ENCODE peak calls at places on chromosomes 5 and 9, in nine cellular contexts. One of them, this sample, is unnamed. For H3K9me3, the result is how much of the 10 kb centered on the place peaks cover.

GRCh38 chr9:129102791-129103594 is 7.6 kb downstream of the CRAT start:
- DNase-seq in prostate gland: no peak
- DNase-seq in CD8-positive, alpha-beta memory T cell: no peak
- DNase-seq in aorta: no peak
- DNase-seq in psoas muscle: peak
- DNase-seq in Peyer's patch: peak
- DNase-seq in A549: peak
- DNase-seq in CD4-positive, alpha-beta memory T cell: no peak
- DNase-seq in Panc1: no peak
- DNase-seq in this sample: no peak

GRCh38 chr5:74693176-74693575 is 8.1 kb downstream of the HEXB start:
- DNase-seq in Peyer's patch: no peak
- DNase-seq in aorta: no peak
- DNase-seq in CD4-positive, alpha-beta memory T cell: no peak
- DNase-seq in prostate gland: no peak
- DNase-seq in psoas muscle: no peak
- DNase-seq in A549: no peak
- DNase-seq in CD8-positive, alpha-beta memory T cell: no peak
- DNase-seq in Panc1: no peak
- DNase-seq in this sample: no peak

GRCh38 chr9:128390813-128391711 is 19.9 kb downstream of the URM1 start:
- DNase-seq in Panc1: no peak
- DNase-seq in prostate gland: no peak
- DNase-seq in aorta: no peak
- DNase-seq in CD4-positive, alpha-beta memory T cell: no peak
- DNase-seq in psoas muscle: no peak
- DNase-seq in CD8-positive, alpha-beta memory T cell: no peak
- DNase-seq in A549: no peak
- DNase-seq in Peyer's patch: no peak
- DNase-seq in this sample: no peak

GRCh38 chr5:53211799-53212198 is 102.2 kb upstream of the MOCS2 start:
- DNase-seq in CD4-positive, alpha-beta memory T cell: no peak
- DNase-seq in CD8-positive, alpha-beta memory T cell: no peak
- DNase-seq in Panc1: no peak
- DNase-seq in aorta: no peak
- DNase-seq in Peyer's patch: no peak
- DNase-seq in prostate gland: no peak
- DNase-seq in psoas muscle: no peak
- DNase-seq in A549: no peak
- DNase-seq in this sample: no peak

GRCh38 chr9:22446950-22447606 is 454 bp downstream of the DMRTA1 start:
- DNase-seq in CD8-positive, alpha-beta memory T cell: peak
- DNase-seq in CD4-positive, alpha-beta memory T cell: peak
- DNase-seq in Peyer's patch: peak
- DNase-seq in aorta: peak
- DNase-seq in prostate gland: peak
- DNase-seq in Panc1: no peak
- DNase-seq in A549: peak
- DNase-seq in psoas muscle: peak
- DNase-seq in this sample: no peak

GRCh38 chr9:133795049-133795448 is 56.9 kb upstream of the SARDH start:
- DNase-seq in psoas muscle: no peak
- DNase-seq in prostate gland: no peak
- DNase-seq in A549: no peak
- DNase-seq in Panc1: no peak
- DNase-seq in CD8-positive, alpha-beta memory T cell: no peak
- DNase-seq in aorta: no peak
- DNase-seq in CD4-positive, alpha-beta memory T cell: no peak
- DNase-seq in Peyer's patch: no peak
- DNase-seq in this sample: no peak

GRCh38 chr5:147522435-147522834 is 12.6 kb upstream of the DPYSL3 start:
- DNase-seq in aorta: no peak
- DNase-seq in psoas muscle: no peak
- DNase-seq in Peyer's patch: no peak
- DNase-seq in prostate gland: no peak
- DNase-seq in CD8-positive, alpha-beta memory T cell: no peak
- DNase-seq in A549: no peak
- DNase-seq in CD4-positive, alpha-beta memory T cell: no peak
- DNase-seq in Panc1: no peak
- DNase-seq in this sample: no peak

GRCh38 chr5:139761501-139761900 is 34.1 kb upstream of the PSD2 start:
- DNase-seq in A549: no peak
- DNase-seq in Panc1: no peak
- DNase-seq in CD4-positive, alpha-beta memory T cell: no peak
- DNase-seq in aorta: no peak
- DNase-seq in CD8-positive, alpha-beta memory T cell: no peak
- DNase-seq in prostate gland: no peak
- DNase-seq in psoas muscle: no peak
- DNase-seq in Peyer's patch: no peak
- DNase-seq in this sample: no peak

GRCh38 chr9:94026816-94027215 is 57.4 kb upstream of the PTPDC1 start:
- DNase-seq in A549: no peak
- DNase-seq in prostate gland: no peak
- DNase-seq in Peyer's patch: no peak
- DNase-seq in psoas muscle: no peak
- DNase-seq in CD4-positive, alpha-beta memory T cell: no peak
- DNase-seq in aorta: no peak
- DNase-seq in CD8-positive, alpha-beta memory T cell: no peak
- DNase-seq in Panc1: no peak
- DNase-seq in this sample: no peak

GRCh38 chr9:16915126-16915831 is 44.8 kb upstream of the BNC2 start:
- DNase-seq in CD8-positive, alpha-beta memory T cell: no peak
- DNase-seq in psoas muscle: peak
- DNase-seq in Peyer's patch: no peak
- DNase-seq in aorta: no peak
- DNase-seq in Panc1: no peak
- DNase-seq in prostate gland: no peak
- DNase-seq in A549: no peak
- DNase-seq in CD4-positive, alpha-beta memory T cell: no peak
- DNase-seq in this sample: no peak

GRCh38 chr5:75847561-75848021 is 130.4 kb upstream of the POC5 start:
- DNase-seq in Panc1: no peak
- DNase-seq in Peyer's patch: no peak
- DNase-seq in A549: no peak
- DNase-seq in CD8-positive, alpha-beta memory T cell: no peak
- DNase-seq in aorta: no peak
- DNase-seq in CD4-positive, alpha-beta memory T cell: no peak
- DNase-seq in prostate gland: no peak
- DNase-seq in psoas muscle: no peak
- DNase-seq in this sample: no peak

GRCh38 chr5:14038341-14038959 is 94.0 kb upstream of the DNAH5 start:
- DNase-seq in prostate gland: no peak
- DNase-seq in A549: peak
- DNase-seq in aorta: no peak
- DNase-seq in CD4-positive, alpha-beta memory T cell: no peak
- DNase-seq in Peyer's patch: no peak
- DNase-seq in Panc1: peak
- DNase-seq in psoas muscle: no peak
- DNase-seq in CD8-positive, alpha-beta memory T cell: no peak
- DNase-seq in this sample: no peak

GRCh38 chr9:134778841-134779411 is 101.7 kb upstream of the FCN2 start:
- DNase-seq in prostate gland: peak
- DNase-seq in Peyer's patch: no peak
- DNase-seq in A549: peak
- DNase-seq in aorta: peak
- DNase-seq in CD8-positive, alpha-beta memory T cell: no peak
- DNase-seq in Panc1: no peak
- DNase-seq in CD4-positive, alpha-beta memory T cell: no peak
- DNase-seq in psoas muscle: no peak
- DNase-seq in this sample: no peak

GRCh38 chr9:27413507-27414214 is 110.4 kb upstream of the IFNK start:
- DNase-seq in psoas muscle: no peak
- DNase-seq in Peyer's patch: no peak
- DNase-seq in Panc1: no peak
- DNase-seq in aorta: no peak
- DNase-seq in A549: no peak
- DNase-seq in prostate gland: no peak
- DNase-seq in CD8-positive, alpha-beta memory T cell: no peak
- DNase-seq in CD4-positive, alpha-beta memory T cell: no peak
- DNase-seq in this sample: no peak

GRCh38 chr5:33445808-33446207 is 5.0 kb downstream of the TARS1 start:
- DNase-seq in Panc1: no peak
- DNase-seq in A549: no peak
- DNase-seq in aorta: no peak
- DNase-seq in CD4-positive, alpha-beta memory T cell: no peak
- DNase-seq in CD8-positive, alpha-beta memory T cell: no peak
- DNase-seq in psoas muscle: no peak
- DNase-seq in Peyer's patch: no peak
- DNase-seq in prostate gland: no peak
- DNase-seq in this sample: no peak
- H3K27ac ChIP-seq in Panc1: no peak
- H3K27ac ChIP-seq in A549: no peak
- H3K27ac ChIP-seq in aorta: no peak
- H3K27ac ChIP-seq in CD4-positive, alpha-beta memory T cell: no peak
- H3K27ac ChIP-seq in CD8-positive, alpha-beta memory T cell: no peak
- H3K27ac ChIP-seq in psoas muscle: no peak
- H3K27ac ChIP-seq in Peyer's patch: no peak
- H3K27ac ChIP-seq in prostate gland: no peak
- H3K27ac ChIP-seq in this sample: no peak

DNA sequence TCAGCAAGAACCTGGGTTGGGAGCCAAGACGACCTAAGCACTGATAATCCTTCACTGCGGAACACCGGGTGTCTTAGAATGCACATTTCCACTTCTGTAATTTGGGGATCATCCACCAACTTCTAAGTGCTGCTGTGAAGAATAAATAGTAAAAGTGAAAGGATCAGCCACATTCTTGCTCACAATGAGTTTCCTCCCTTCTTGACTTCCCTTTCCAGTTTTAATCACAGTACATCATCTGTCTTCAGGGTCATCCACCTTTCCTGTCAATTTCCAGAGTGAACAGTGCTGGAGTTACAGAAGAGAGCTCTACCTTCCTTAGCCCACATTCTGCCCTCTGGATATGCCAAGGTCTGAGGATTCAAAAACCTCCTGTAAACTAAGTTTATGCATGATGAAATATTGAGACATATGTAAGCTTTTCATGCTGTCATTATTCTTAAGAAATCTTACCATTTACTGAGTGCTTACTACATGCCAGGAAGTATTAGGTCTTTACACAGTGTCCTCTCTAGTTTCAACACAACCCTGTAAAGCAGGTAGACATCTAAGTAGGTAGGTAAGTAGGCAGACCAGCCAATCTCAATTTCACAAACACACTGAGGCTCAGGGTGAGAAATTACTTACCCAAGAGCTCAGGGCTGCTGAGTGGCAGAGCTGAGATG is 105.3 kb downstream of the CDK5RAP2 start:
- DNase-seq in prostate gland: no peak
- DNase-seq in Peyer's patch: no peak
- DNase-seq in A549: no peak
- DNase-seq in aorta: no peak
- DNase-seq in psoas muscle: no peak
- DNase-seq in Panc1: no peak
- DNase-seq in CD8-positive, alpha-beta memory T cell: no peak
- DNase-seq in CD4-positive, alpha-beta memory T cell: no peak
- DNase-seq in this sample: no peak
- H3K4me3 ChIP-seq in prostate gland: no peak
- H3K4me3 ChIP-seq in Peyer's patch: no peak
- H3K4me3 ChIP-seq in A549: no peak
- H3K4me3 ChIP-seq in aorta: no peak
- H3K4me3 ChIP-seq in psoas muscle: no peak
- H3K4me3 ChIP-seq in Panc1: no peak
- H3K4me3 ChIP-seq in CD8-positive, alpha-beta memory T cell: no peak
- H3K4me3 ChIP-seq in CD4-positive, alpha-beta memory T cell: no peak
- H3K4me3 ChIP-seq in this sample: no peak

GRCh38 chr5:3384531-3384930 is 211.1 kb upstream of the IRX1 start:
- DNase-seq in A549: no peak
- DNase-seq in psoas muscle: no peak
- DNase-seq in Peyer's patch: no peak
- DNase-seq in Panc1: no peak
- DNase-seq in aorta: no peak
- DNase-seq in prostate gland: no peak
- DNase-seq in CD4-positive, alpha-beta memory T cell: no peak
- DNase-seq in CD8-positive, alpha-beta memory T cell: no peak
- DNase-seq in this sample: no peak

GRCh38 chr5:3385874-3386536 is 209.6 kb upstream of the IRX1 start:
- DNase-seq in CD4-positive, alpha-beta memory T cell: no peak
- DNase-seq in psoas muscle: no peak
- DNase-seq in A549: no peak
- DNase-seq in prostate gland: no peak
- DNase-seq in CD8-positive, alpha-beta memory T cell: no peak
- DNase-seq in aorta: no peak
- DNase-seq in Panc1: no peak
- DNase-seq in Peyer's patch: no peak
- DNase-seq in this sample: no peak

GRCh38 chr5:3389471-3390026 is 206.1 kb upstream of the IRX1 start:
- DNase-seq in A549: no peak
- DNase-seq in prostate gland: no peak
- DNase-seq in Peyer's patch: no peak
- DNase-seq in CD4-positive, alpha-beta memory T cell: no peak
- DNase-seq in psoas muscle: no peak
- DNase-seq in CD8-positive, alpha-beta memory T cell: no peak
- DNase-seq in Panc1: no peak
- DNase-seq in aorta: no peak
- DNase-seq in this sample: no peak

GRCh38 chr5:3382782-3383181 is 212.8 kb upstream of the IRX1 start:
- DNase-seq in A549: no peak
- DNase-seq in psoas muscle: no peak
- DNase-seq in prostate gland: no peak
- DNase-seq in aorta: no peak
- DNase-seq in CD8-positive, alpha-beta memory T cell: no peak
- DNase-seq in CD4-positive, alpha-beta memory T cell: no peak
- DNase-seq in Panc1: no peak
- DNase-seq in Peyer's patch: no peak
- DNase-seq in this sample: no peak

DNA sequence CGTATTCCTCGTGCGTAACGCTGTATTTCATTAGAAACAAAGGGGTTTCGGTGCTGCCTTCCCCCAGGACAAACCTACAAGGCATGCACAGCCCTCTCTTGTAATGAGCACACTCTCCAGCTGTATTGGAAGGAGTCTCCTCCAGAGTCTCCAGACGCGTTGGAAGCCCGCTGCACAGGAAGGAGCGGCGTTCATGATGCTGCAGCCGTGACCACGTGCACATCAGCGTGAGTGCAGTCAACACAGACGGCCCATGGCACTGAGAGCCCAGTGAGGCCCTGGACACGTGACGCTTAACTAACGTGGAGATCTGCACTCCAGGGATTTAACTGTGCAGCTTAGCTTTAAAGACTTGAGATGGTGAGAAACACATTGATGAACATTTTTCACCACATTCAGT is 209.0 kb upstream of the IRX1 start:
- DNase-seq in psoas muscle: no peak
- DNase-seq in CD8-positive, alpha-beta memory T cell: no peak
- DNase-seq in A549: no peak
- DNase-seq in CD4-positive, alpha-beta memory T cell: no peak
- DNase-seq in aorta: no peak
- DNase-seq in prostate gland: no peak
- DNase-seq in Peyer's patch: no peak
- DNase-seq in Panc1: no peak
- DNase-seq in this sample: no peak
- H3K9me3 ChIP-seq in psoas muscle: under half
- H3K9me3 ChIP-seq in CD8-positive, alpha-beta memory T cell: under half
- H3K9me3 ChIP-seq in A549: under half
- H3K9me3 ChIP-seq in CD4-positive, alpha-beta memory T cell: under half
- H3K9me3 ChIP-seq in aorta: under half
- H3K9me3 ChIP-seq in prostate gland: under half
- H3K9me3 ChIP-seq in Peyer's patch: under half
- H3K9me3 ChIP-seq in Panc1: under half
- H3K9me3 ChIP-seq in this sample: under half

DNA sequence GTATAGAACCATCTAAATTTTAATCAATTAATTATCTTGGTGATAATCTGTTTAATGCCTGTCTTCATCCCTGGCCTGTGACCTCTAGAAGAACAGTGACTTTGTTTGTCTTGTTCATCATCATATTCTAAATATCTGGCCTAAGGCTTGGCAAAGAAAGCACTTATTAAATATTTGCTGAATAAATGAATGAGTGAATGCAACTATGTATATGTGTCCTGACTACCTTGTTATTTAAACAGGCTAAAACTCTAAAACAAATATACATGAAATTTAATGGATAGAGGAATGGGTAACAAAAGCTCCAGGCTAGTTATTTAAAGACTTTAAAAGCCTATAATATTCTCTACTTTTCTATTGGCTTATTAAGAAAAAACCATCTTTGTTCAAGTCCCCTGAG is 91.7 kb upstream of the CER1 start:
- DNase-seq in Peyer's patch: no peak
- DNase-seq in aorta: no peak
- DNase-seq in Panc1: no peak
- DNase-seq in CD8-positive, alpha-beta memory T cell: no peak
- DNase-seq in CD4-positive, alpha-beta memory T cell: no peak
- DNase-seq in prostate gland: no peak
- DNase-seq in A549: no peak
- DNase-seq in psoas muscle: no peak
- DNase-seq in this sample: no peak
- H3K27ac ChIP-seq in Peyer's patch: no peak
- H3K27ac ChIP-seq in aorta: no peak
- H3K27ac ChIP-seq in Panc1: no peak
- H3K27ac ChIP-seq in CD8-positive, alpha-beta memory T cell: no peak
- H3K27ac ChIP-seq in CD4-positive, alpha-beta memory T cell: no peak
- H3K27ac ChIP-seq in prostate gland: no peak
- H3K27ac ChIP-seq in A549: no peak
- H3K27ac ChIP-seq in psoas muscle: no peak
- H3K27ac ChIP-seq in this sample: no peak